ENCODE peak calls at places on chromosomes 7 and 10, in seven cellular contexts. T, H, X, Y, B, F and R are unnamed samples. For H3K36me3, the result is how much of the 10 kb centered on the place peaks cover.

GRCh38 chr10:12237265-12238220 is 41.6 kb downstream of the CDC123 start:
- DNase-seq in T (no peak), H (no peak), X (no peak), Y (no peak), B (no peak), F (no peak), R (no peak)

GRCh38 chr10:103759100-103759781 is 96.1 kb downstream of the SH3PXD2A start:
- DNase-seq in T (peak), H (peak), X (peak), Y (peak), B (peak), F (no peak), R (peak)

GRCh38 chr7:115178831-115179230 is 256.9 kb downstream of the MDFIC start:
- DNase-seq in T (no peak), H (no peak), X (no peak), Y (no peak), B (no peak), F (no peak), R (no peak)

GRCh38 chr7:103690576-103690975 is 244.6 kb upstream of the SLC26A5 start:
- DNase-seq in T (peak), H (no peak), X (no peak), Y (no peak), B (no peak), F (no peak), R (no peak)

GRCh38 chr7:95660023-95660434 is 63.7 kb upstream of the PDK4 start:
- DNase-seq in T (no peak), H (peak), X (no peak), Y (no peak), B (no peak), F (no peak), R (no peak)

GRCh38 chr7:51045319-51046102 is 262.8 kb upstream of the GRB10 start:
- DNase-seq in T (peak), H (peak), X (peak), Y (no peak), B (no peak), F (no peak), R (peak)

GRCh38 chr10:101287922-101288638 is 58.8 kb upstream of the LBX1 start:
- DNase-seq in T (no peak), H (peak), X (no peak), Y (no peak), B (no peak), F (no peak), R (peak)

GRCh38 chr7:1448958-1449357 is 10.3 kb downstream of the MICALL2 start:
- DNase-seq in T (no peak), H (no peak), X (no peak), Y (no peak), B (no peak), F (no peak), R (no peak)

GRCh38 chr10:125208854-125209545 is 48.6 kb upstream of the CTBP2 start:
- DNase-seq in T (no peak), H (no peak), X (no peak), Y (no peak), B (no peak), F (no peak), R (peak)

GRCh38 chr7:200704-201103 is 8.3 kb downstream of the FAM20C start:
- DNase-seq in T (no peak), H (no peak), X (no peak), Y (no peak), B (no peak), F (no peak), R (no peak)

GRCh38 chr7:77199008-77199966 is at the start of gene FGL2:
- DNase-seq in T (peak), H (peak), X (peak), Y (peak), B (peak), F (no peak), R (peak)

GRCh38 chr10:51860257-51860656 is 160.9 kb upstream of the CSTF2T start:
- DNase-seq in T (peak), H (peak), X (peak), Y (peak), B (peak), F (no peak), R (no peak)

GRCh38 chr7:41107938-41108448 is 594.9 kb downstream of the INHBA start:
- DNase-seq in T (peak), H (no peak), X (peak), Y (no peak), B (no peak), F (no peak), R (no peak)

GRCh38 chr7:114414151-114415053 is at the start of gene FOXP2:
- DNase-seq in T (no peak), H (peak), X (peak), Y (no peak), B (no peak), F (no peak), R (no peak)

GRCh38 chr7:140219672-140220520 is 43.1 kb upstream of the KDM7A start:
- DNase-seq in T (no peak), H (no peak), X (no peak), Y (no peak), B (no peak), F (no peak), R (no peak)

GRCh38 chr7:131723926-131724325 is 167.5 kb upstream of the PODXL start:
- DNase-seq in T (no peak), H (no peak), X (peak), Y (no peak), B (no peak), F (no peak), R (no peak)

GRCh38 chr10:77156406-77156879 is 481.2 kb downstream of the KCNMA1 start:
- DNase-seq in T (peak), H (peak), X (peak), Y (no peak), B (no peak), F (no peak), R (peak)

GRCh38 chr10:43390791-43391190 is 18.2 kb downstream of the HNRNPF start:
- DNase-seq in T (peak), H (peak), X (peak), Y (no peak), B (no peak), F (no peak), R (no peak)

GRCh38 chr7:27175626-27176342 is 1.7 kb upstream of the HOXA10 start:
- DNase-seq in T (no peak), H (no peak), X (peak), Y (no peak), B (no peak), F (no peak), R (peak)

GRCh38 chr10:4266387-4267083 is 481.5 kb upstream of the KLF6 start:
- DNase-seq in T (peak), H (peak), X (peak), Y (no peak), B (no peak), F (no peak), R (no peak)

GRCh38 chr7:90966346-90966745 is 297.9 kb upstream of the FZD1 start:
- DNase-seq in T (no peak), H (no peak), X (no peak), Y (no peak), B (no peak), F (no peak), R (no peak)

GRCh38 chr7:139559364-139560105 is 36.0 kb downstream of the CLEC2L start:
- DNase-seq in T (no peak), H (no peak), X (no peak), Y (no peak), B (no peak), F (no peak), R (no peak)

GRCh38 chr7:75757298-75757676 is 14.7 kb downstream of the CCL26 start:
- DNase-seq in T (no peak), H (no peak), X (no peak), Y (no peak), B (no peak), F (no peak), R (no peak)

GRCh38 chr7:46881507-46882127 is 700.3 kb downstream of the TNS3 start:
- DNase-seq in T (peak), H (no peak), X (no peak), Y (no peak), B (no peak), F (no peak), R (no peak)

GRCh38 chr10:114911801-114912479 is 26.1 kb upstream of the TRUB1 start:
- DNase-seq in T (no peak), H (no peak), X (no peak), Y (no peak), B (no peak), F (no peak), R (no peak)

GRCh38 chr7:144824360-144824759 is 11.5 kb downstream of the TPK1 start:
- DNase-seq in T (peak), H (peak), X (peak), Y (no peak), B (no peak), F (no peak), R (no peak)

GRCh38 chr7:116249969-116250553 is 39.7 kb downstream of the TES start:
- DNase-seq in T (peak), H (peak), X (peak), Y (no peak), B (no peak), F (no peak), R (peak)

GRCh38 chr10:48626986-48627731 is 22.3 kb upstream of the ARHGAP22 start:
- DNase-seq in T (no peak), H (no peak), X (no peak), Y (no peak), B (no peak), F (no peak), R (no peak)

GRCh38 chr7:142537760-142538159 is 211.5 kb upstream of the PRSS1 start:
- DNase-seq in T (no peak), H (no peak), X (no peak), Y (no peak), B (no peak), F (no peak), R (no peak)

GRCh38 chr10:78301891-78302738 is 268.5 kb downstream of the RPS24 start:
- DNase-seq in T (no peak), H (no peak), X (peak), Y (no peak), B (no peak), F (no peak), R (no peak)

DNA sequence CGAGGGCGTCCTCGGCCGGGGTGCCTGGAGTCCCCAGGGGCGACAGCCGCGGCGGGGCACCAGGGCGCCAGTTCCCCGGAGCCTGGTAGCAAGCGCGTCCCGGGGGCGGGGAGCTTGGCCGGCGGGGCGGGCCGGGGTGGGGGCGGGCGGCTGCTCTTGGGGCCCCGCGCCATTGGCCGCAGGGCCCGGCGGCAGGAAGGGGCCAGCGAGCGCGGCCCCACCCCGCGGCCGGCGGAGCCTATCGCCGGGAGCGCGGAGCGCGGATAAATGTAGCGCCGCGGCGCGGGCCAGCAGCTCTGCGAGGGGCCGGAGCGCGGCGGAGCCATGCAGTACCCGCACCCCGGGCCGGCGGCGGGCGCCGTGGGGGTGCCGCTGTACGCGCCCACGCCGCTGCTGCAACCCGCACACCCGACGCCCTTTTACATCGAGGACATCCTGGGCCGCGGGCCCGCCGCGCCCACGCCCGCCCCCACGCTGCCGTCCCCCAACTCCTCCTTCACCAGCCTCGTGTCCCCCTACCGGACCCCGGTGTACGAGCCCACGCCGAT is at the start of gene HHEX:
- DNase-seq in T (peak), H (peak), X (peak), Y (peak), B (no peak), F (peak), R (peak)
- H3K36me3 ChIP-seq in T (under half), H (under half), X (under half), Y (under half), B (under half), F (under half), R (under half)

GRCh38 chr7:10212664-10213063 is 761.0 kb upstream of the PHF14 start:
- DNase-seq in T (no peak), H (no peak), X (no peak), Y (no peak), B (no peak), F (no peak), R (no peak)
- H3K4me3 ChIP-seq in T (no peak), H (no peak), X (no peak), Y (no peak), B (no peak), F (no peak), R (no peak)

GRCh38 chr7:157194948-157195347 is 56.2 kb downstream of the UBE3C start:
- DNase-seq in T (peak), H (no peak), X (no peak), Y (no peak), B (no peak), F (no peak), R (no peak)
- H3K36me3 ChIP-seq in T (under half), H (under half), X (under half), Y (half or more), B (under half), F (under half), R (under half)

GRCh38 chr7:54663603-54664234 is 95.3 kb downstream of the SEC61G start:
- DNase-seq in T (no peak), H (no peak), X (no peak), Y (no peak), B (no peak), F (no peak), R (no peak)
- H3K4me3 ChIP-seq in T (peak), H (no peak), X (no peak), Y (no peak), B (peak), F (no peak), R (no peak)

DNA sequence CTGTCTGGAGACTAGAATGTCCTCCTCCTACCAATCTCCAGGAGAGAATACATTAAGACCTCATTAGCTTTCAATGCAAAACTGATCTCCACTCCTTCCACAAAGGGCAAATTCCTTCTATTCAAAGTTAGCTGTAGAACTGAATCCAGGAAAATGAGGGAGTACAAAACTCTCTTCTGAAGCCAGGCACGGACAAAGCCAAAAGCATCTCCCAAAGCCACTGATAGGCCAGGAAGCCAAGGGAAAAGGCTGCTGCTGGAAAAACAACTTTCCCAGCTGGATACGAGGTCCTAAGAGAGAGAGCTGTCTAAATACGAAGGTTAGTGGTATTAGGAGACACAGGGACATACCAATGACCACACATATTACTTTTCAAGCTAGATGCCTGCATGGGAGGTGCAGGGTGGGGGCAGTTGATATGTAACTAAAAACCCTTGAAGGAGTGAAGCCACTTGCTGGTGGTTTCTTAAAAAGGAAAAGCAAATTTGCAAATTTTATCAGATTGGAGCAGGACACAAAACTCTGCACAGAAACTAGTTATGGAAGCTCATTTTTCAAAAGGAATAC is 43.6 kb downstream of the MKX start:
- DNase-seq in T (no peak), H (no peak), X (no peak), Y (no peak), B (no peak), F (no peak), R (no peak)
- H3K36me3 ChIP-seq in T (under half), H (under half), X (under half), Y (under half), B (under half), F (under half), R (half or more)

DNA sequence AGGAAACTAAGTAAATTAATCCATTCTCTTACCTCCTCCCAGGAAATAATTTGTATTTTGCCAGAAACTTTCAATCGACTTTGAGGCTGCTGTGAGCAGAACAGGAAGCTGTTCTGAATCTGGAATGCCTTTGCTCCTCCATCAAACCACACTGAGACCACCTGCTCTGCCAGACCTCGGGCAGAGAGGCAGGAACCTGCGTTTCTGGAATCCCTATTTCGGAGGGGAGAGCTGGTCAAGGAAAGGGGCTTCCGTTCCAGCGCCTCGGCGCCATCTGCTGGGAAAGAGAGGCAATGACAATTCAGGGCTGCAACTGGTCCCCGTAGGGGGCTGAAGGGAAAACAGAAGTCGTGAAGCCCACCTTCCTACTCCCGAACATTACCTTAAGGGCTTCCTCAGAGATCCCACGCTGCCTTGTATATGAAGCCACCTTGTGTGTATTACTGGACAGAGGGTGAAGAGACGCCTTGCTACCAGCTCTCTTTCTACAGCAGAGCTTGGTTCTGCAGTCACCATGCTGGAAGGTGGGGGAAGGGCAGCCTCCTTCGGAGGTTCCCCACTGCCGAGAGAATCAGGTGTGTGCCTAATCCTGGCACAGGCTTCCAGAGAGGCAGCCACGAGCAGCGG is 31.2 kb downstream of the ZNF467 start:
- DNase-seq in T (peak), H (peak), X (peak), Y (peak), B (no peak), F (peak), R (peak)
- H3K4me3 ChIP-seq in T (peak), H (peak), X (peak), Y (no peak), B (peak), F (peak), R (peak)

DNA sequence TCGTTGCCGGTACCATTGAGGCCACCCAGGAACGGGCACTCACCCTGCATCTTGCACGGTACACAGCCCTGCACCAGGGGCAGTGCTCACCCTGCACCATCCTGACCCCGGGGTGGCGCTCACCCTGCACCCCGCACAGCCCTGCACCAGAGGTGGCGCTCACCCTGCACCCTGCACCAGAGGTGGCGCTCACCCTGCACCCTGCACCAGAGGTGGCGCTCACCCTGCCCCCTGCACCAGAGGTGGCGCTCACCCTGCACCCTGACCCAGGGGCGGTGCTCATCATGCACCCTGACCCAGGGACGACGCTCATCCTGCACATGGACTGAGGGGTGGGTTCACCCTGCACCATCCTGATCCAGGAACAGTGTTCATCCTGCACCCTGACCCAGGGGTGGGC is 6.4 kb downstream of the TUBGCP2 start:
- DNase-seq in T (no peak), H (no peak), X (no peak), Y (no peak), B (no peak), F (no peak), R (no peak)
- H3K36me3 ChIP-seq in T (under half), H (under half), X (under half), Y (half or more), B (half or more), F (under half), R (under half)

DNA sequence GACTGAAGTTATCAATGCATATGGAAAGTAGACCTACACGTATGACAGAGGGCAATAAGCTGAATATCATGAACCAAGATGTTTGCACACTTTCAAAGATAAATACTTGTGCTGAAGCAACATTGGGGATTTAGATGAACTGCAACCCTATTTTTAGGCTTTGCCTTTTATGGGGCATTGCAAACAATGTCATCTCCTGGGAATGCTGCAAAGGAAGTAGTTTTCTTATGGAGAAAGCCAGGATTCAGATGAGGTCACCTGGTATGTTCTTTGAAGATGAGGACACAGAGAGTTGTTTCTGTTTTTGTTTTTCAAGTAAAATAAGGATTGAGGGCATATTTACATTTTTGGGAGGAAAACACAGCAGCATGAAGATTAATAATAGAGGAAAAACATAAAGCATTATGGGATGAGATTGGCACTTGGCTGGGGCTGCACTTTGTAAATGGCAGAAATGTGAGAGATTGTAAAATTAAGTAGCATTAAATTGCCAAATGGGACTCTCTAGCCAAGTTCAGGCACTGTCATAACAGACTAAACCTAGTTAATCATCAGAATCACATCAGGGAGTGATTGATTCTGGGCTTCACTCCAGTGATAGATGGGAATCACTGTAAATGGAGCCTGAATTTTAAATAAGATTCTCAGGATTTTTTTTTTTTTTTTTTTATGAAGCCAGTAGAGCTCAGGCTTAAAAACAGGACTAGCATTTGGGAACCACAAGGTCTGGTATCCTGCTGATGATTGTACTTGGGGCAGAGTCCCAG is 63.1 kb downstream of the MALRD1 start:
- DNase-seq in T (no peak), H (peak), X (no peak), Y (no peak), B (no peak), F (no peak), R (no peak)
- H3K4me3 ChIP-seq in T (no peak), H (no peak), X (no peak), Y (no peak), B (no peak), F (no peak), R (no peak)

GRCh38 chr7:157384301-157384700 is 47.5 kb downstream of the DNAJB6 start:
- DNase-seq in T (no peak), H (peak), X (no peak), Y (no peak), B (no peak), F (no peak), R (no peak)
- H3K36me3 ChIP-seq in T (under half), H (under half), X (half or more), Y (half or more), B (under half), F (under half), R (under half)

GRCh38 chr10:131977323-131978096 is 4.2 kb downstream of the BNIP3 start:
- DNase-seq in T (no peak), H (no peak), X (no peak), Y (no peak), B (no peak), F (no peak), R (no peak)
- H3K4me3 ChIP-seq in T (no peak), H (no peak), X (peak), Y (no peak), B (no peak), F (no peak), R (no peak)